ENCODE peak calls at places on chromosomes 12 and 14, in six cellular contexts. F is HFF-Myc; P is H7; J is cardiac fibroblast; U is endothelial cell; Z is activated T-cell treated with anti-CD3 and anti-CD28 coated beads, Interleukin-2, amount 50 U/mL, for 4 hours. O is an unnamed sample.
A peak's percentile ranks its signal among the peaks of the same experiment; 100 is the strongest.

GRCh38 chr12:78191611-78192010 is 360.9 kb downstream of the NAV3 start:
- DNase-seq in J (peak; percentile 59), P (no peak), U (no peak), F (no peak), Z (no peak), O (no peak)

GRCh38 chr14:61560323-61560722 is 135.0 kb upstream of the HIF1A start:
- DNase-seq in U (no peak), P (no peak), Z (no peak), J (no peak), F (no peak), O (no peak)

GRCh38 chr14:103679351-103679750 is 35.9 kb downstream of the XRCC3 start:
- DNase-seq in F (peak; percentile 10), Z (peak; percentile 32), U (peak; percentile 37), P (peak; percentile 87), J (peak; percentile 42), O (peak; percentile 55)

GRCh38 chr12:15602051-15602672 is 187.0 kb downstream of the EPS8 start:
- DNase-seq in Z (no peak), F (no peak), P (no peak), U (no peak), J (peak; percentile 41), O (no peak)

GRCh38 chr14:64758025-64758521 is 53.8 kb downstream of the PLEKHG3 start:
- DNase-seq in U (no peak), J (peak; percentile 71), P (no peak), Z (no peak), F (no peak), O (peak; percentile 58)

GRCh38 chr12:116528498-116528897 is 30.7 kb upstream of the MAP1LC3B2 start:
- DNase-seq in Z (no peak), P (no peak), F (no peak), J (peak; percentile 26), U (no peak), O (no peak)

GRCh38 chr12:66823857-66824570 is 145.1 kb upstream of the GRIP1 start:
- DNase-seq in F (no peak), Z (no peak), P (no peak), J (no peak), U (no peak), O (peak; percentile 38)

GRCh38 chr14:105894125-105894977 is 368.0 kb downstream of the TMEM121 start:
- DNase-seq in Z (peak; percentile 1), P (no peak), J (no peak), U (no peak), F (no peak), O (no peak)

GRCh38 chr14:91142214-91142668 is 28.4 kb downstream of the DGLUCY start:
- DNase-seq in J (no peak), U (no peak), P (no peak), Z (no peak), F (no peak), O (no peak)

GRCh38 chr14:69696633-69697557 is 70.0 kb upstream of the SRSF5 start:
- DNase-seq in J (peak; percentile 54), P (no peak), Z (no peak), F (no peak), U (no peak), O (no peak)

GRCh38 chr12:12954361-12954760 is 2.4 kb upstream of the GPRC5D start:
- DNase-seq in J (no peak), Z (no peak), F (no peak), P (no peak), U (no peak), O (no peak)

GRCh38 chr14:91059576-91060471 is 617 bp downstream of the RPS6KA5 start:
- DNase-seq in F (no peak), U (peak; percentile 74), P (peak; percentile 91), Z (peak; percentile 50), J (no peak), O (peak; percentile 68)

GRCh38 chr14:51862171-51862838 is 1.9 kb downstream of the GNG2 start:
- DNase-seq in P (no peak), U (no peak), Z (peak; percentile 26), J (peak; percentile 33), F (no peak), O (no peak)

GRCh38 chr12:120687570-120688289 is 781 bp downstream of the MLEC start:
- DNase-seq in U (peak; percentile 23), J (peak; percentile 24), F (no peak), Z (peak; percentile 37), P (no peak), O (no peak)

GRCh38 chr12:121611306-121611705 is 15.0 kb upstream of the ORAI1 start:
- DNase-seq in F (no peak), J (no peak), P (peak; percentile 93), Z (peak; percentile 20), U (no peak), O (peak; percentile 87)

GRCh38 chr12:3446653-3447270 is 44.2 kb upstream of the PRMT8 start:
- DNase-seq in J (no peak), U (no peak), F (no peak), P (no peak), Z (no peak), O (no peak)

GRCh38 chr12:54981796-54982195 is 2.8 kb downstream of the TESPA1 start:
- DNase-seq in Z (peak; percentile 45), P (no peak), F (no peak), J (no peak), U (no peak), O (no peak)

GRCh38 chr12:119613319-119613936 is 19.9 kb downstream of the TMEM233 start:
- DNase-seq in F (no peak), J (peak; percentile 67), P (no peak), U (no peak), Z (no peak), O (no peak)

GRCh38 chr12:122205590-122205925 is 2.0 kb downstream of the B3GNT4 start:
- DNase-seq in U (no peak), Z (no peak), F (no peak), P (peak; percentile 46), J (no peak), O (no peak)

GRCh38 chr12:12807970-12808702 is 5.0 kb upstream of the DDX47 start:
- DNase-seq in F (no peak), Z (peak; percentile 14), J (peak; percentile 76), U (no peak), P (no peak), O (no peak)

GRCh38 chr12:15599266-15600037 is 189.7 kb downstream of the EPS8 start:
- DNase-seq in P (no peak), Z (no peak), J (peak; percentile 92), U (no peak), F (no peak), O (no peak)

GRCh38 chr14:103160321-103161053 is 37.2 kb downstream of the TNFAIP2 start:
- DNase-seq in P (no peak), J (no peak), Z (no peak), U (no peak), F (no peak), O (no peak)

GRCh38 chr12:3757261-3757660 is 4.4 kb upstream of the CRACR2A start:
- DNase-seq in F (no peak), P (no peak), J (no peak), Z (no peak), U (no peak), O (no peak)

GRCh38 chr14:32711103-32711680 is 227.5 kb upstream of the NPAS3 start:
- DNase-seq in J (peak; percentile 75), Z (no peak), U (peak; percentile 42), P (peak; percentile 25), F (no peak), O (peak; percentile 13)

GRCh38 chr12:24759155-24759554 is 189.7 kb downstream of the BCAT1 start:
- DNase-seq in F (no peak), J (peak; percentile 63), Z (no peak), U (no peak), P (no peak), O (peak; percentile 43)

GRCh38 chr12:53159195-53159834 is 21.2 kb upstream of the ZNF740 start:
- DNase-seq in U (peak; percentile 88), J (peak; percentile 84), P (peak; percentile 94), F (peak; percentile 67), Z (peak; percentile 91), O (peak; percentile 93)

GRCh38 chr12:113298861-113299545 is 35.9 kb downstream of the SLC8B1 start:
- DNase-seq in P (peak; percentile 67), F (no peak), Z (no peak), U (no peak), J (peak; percentile 23), O (no peak)

GRCh38 chr12:109736552-109737108 is 23.0 kb downstream of the FAM222A start:
- DNase-seq in Z (no peak), U (peak; percentile 79), P (peak; percentile 92), F (peak; percentile 22), J (peak; percentile 57), O (peak; percentile 91)

GRCh38 chr14:34053666-34054065 is 102.8 kb upstream of the EGLN3 start:
- DNase-seq in J (peak; percentile 18), Z (no peak), P (no peak), U (peak; percentile 11), F (peak; percentile 63), O (peak; percentile 36)